ENCODE peak calls at places on chromosomes 3 and 15, in seven cellular contexts. X, O, A, Z, S, T and G are unnamed samples.
A peak's percentile ranks its signal among the peaks of the same experiment; 100 is the strongest.

GRCh38 chr3:155079795-155080546 is at the start of gene MME:
- DNase-seq in X (peak; percentile 84), O (no peak), A (no peak), Z (peak; percentile 52), S (no peak), T (peak; percentile 81), G (peak; percentile 67)

GRCh38 chr3:62318752-62319569 is 54.4 kb downstream of the FEZF2 start:
- DNase-seq in X (peak; percentile 86), O (peak; percentile 62), A (peak; percentile 25), Z (peak; percentile 72), S (peak; percentile 43), T (peak; percentile 76), G (peak; percentile 78)

GRCh38 chr3:66489577-66489976 is 11.2 kb downstream of the LRIG1 start:
- DNase-seq in X (no peak), O (no peak), A (no peak), Z (no peak), S (no peak), T (no peak), G (no peak)

GRCh38 chr3:196988241-196989029 is 19.8 kb upstream of the PIGZ start:
- DNase-seq in X (peak; percentile 25), O (peak; percentile 55), A (no peak), Z (no peak), S (no peak), T (no peak), G (no peak)

GRCh38 chr3:175020101-175020500 is 161.0 kb downstream of the NAALADL2 start:
- DNase-seq in X (peak; percentile 65), O (no peak), A (no peak), Z (no peak), S (no peak), T (peak; percentile 18), G (no peak)

GRCh38 chr15:63915209-63915887 is 81.6 kb upstream of the HERC1 start:
- DNase-seq in X (no peak), O (no peak), A (no peak), Z (no peak), S (no peak), T (no peak), G (peak; percentile 19)

GRCh38 chr3:11172136-11172670 is 17.9 kb downstream of the HRH1 start:
- DNase-seq in X (no peak), O (no peak), A (no peak), Z (no peak), S (no peak), T (no peak), G (no peak)

GRCh38 chr3:146161725-146162047 is 702 bp upstream of the PLOD2 start:
- DNase-seq in X (no peak), O (peak; percentile 71), A (no peak), Z (no peak), S (no peak), T (peak; percentile 73), G (peak; percentile 72)

GRCh38 chr3:125129512-125129962 is 73.7 kb upstream of the HEG1 start:
- DNase-seq in X (peak; percentile 99), O (peak; percentile 57), A (no peak), Z (peak; percentile 94), S (no peak), T (peak; percentile 99), G (no peak)

GRCh38 chr15:34886134-34886533 is 83.4 kb downstream of the AQR start:
- DNase-seq in X (peak; percentile 10), O (no peak), A (no peak), Z (no peak), S (no peak), T (peak; percentile 15), G (no peak)

GRCh38 chr3:125011941-125012340 is 43.9 kb downstream of the HEG1 start:
- DNase-seq in X (peak; percentile 25), O (no peak), A (no peak), Z (no peak), S (no peak), T (peak; percentile 91), G (no peak)

GRCh38 chr3:136161516-136161915 is 34.6 kb downstream of the MSL2 start:
- DNase-seq in X (no peak), O (no peak), A (no peak), Z (no peak), S (no peak), T (no peak), G (no peak)

GRCh38 chr15:56892651-56893348 is 25.6 kb upstream of the TCF12 start:
- DNase-seq in X (no peak), O (no peak), A (no peak), Z (no peak), S (no peak), T (no peak), G (no peak)

GRCh38 chr3:87771338-87772059 is 287.3 kb downstream of the CGGBP1 start:
- DNase-seq in X (peak; percentile 33), O (no peak), A (no peak), Z (no peak), S (no peak), T (peak; percentile 10), G (no peak)

GRCh38 chr3:120299403-120299802 is 14.4 kb upstream of the GPR156 start:
- DNase-seq in X (no peak), O (no peak), A (no peak), Z (no peak), S (no peak), T (no peak), G (no peak)

GRCh38 chr3:52487050-52487787 is 7.9 kb upstream of the STAB1 start:
- DNase-seq in X (no peak), O (no peak), A (no peak), Z (no peak), S (no peak), T (no peak), G (no peak)

GRCh38 chr15:27808182-27808581 is 290.9 kb downstream of the OCA2 start:
- DNase-seq in X (no peak), O (no peak), A (no peak), Z (no peak), S (no peak), T (no peak), G (no peak)

GRCh38 chr3:67361323-67361722 is 293.1 kb downstream of the SUCLG2 start:
- DNase-seq in X (no peak), O (no peak), A (no peak), Z (no peak), S (no peak), T (no peak), G (no peak)

GRCh38 chr3:42492508-42493080 is 9.8 kb upstream of the VIPR1 start:
- DNase-seq in X (no peak), O (no peak), A (no peak), Z (no peak), S (no peak), T (no peak), G (no peak)

GRCh38 chr15:81155375-81156218 is 21.5 kb downstream of the CFAP161 start:
- DNase-seq in X (peak; percentile 35), O (no peak), A (no peak), Z (peak; percentile 57), S (no peak), T (peak; percentile 88), G (no peak)

GRCh38 chr3:52481819-52482521 is 13.2 kb upstream of the STAB1 start:
- DNase-seq in X (no peak), O (no peak), A (no peak), Z (no peak), S (no peak), T (peak; percentile 43), G (no peak)

GRCh38 chr3:13685721-13686120 is 136.8 kb downstream of the FBLN2 start:
- DNase-seq in X (no peak), O (no peak), A (no peak), Z (no peak), S (no peak), T (no peak), G (no peak)

GRCh38 chr15:67563092-67563491 is 20.6 kb downstream of the MAP2K5 start:
- DNase-seq in X (no peak), O (no peak), A (no peak), Z (no peak), S (no peak), T (no peak), G (no peak)

GRCh38 chr3:150106752-150107428 is 136.2 kb upstream of the PFN2 start:
- DNase-seq in X (peak; percentile 99), O (no peak), A (no peak), Z (no peak), S (no peak), T (peak; percentile 95), G (no peak)

GRCh38 chr3:58563386-58564035 is 13.7 kb downstream of the FAM107A start:
- DNase-seq in X (peak; percentile 72), O (no peak), A (no peak), Z (peak; percentile 37), S (no peak), T (no peak), G (no peak)

GRCh38 chr3:127680146-127680661 is 7.5 kb downstream of the ABTB1 start:
- DNase-seq in X (no peak), O (peak; percentile 18), A (no peak), Z (no peak), S (no peak), T (no peak), G (no peak)

GRCh38 chr15:70299931-70300858 is 202.5 kb upstream of the TLE3 start:
- DNase-seq in X (no peak), O (no peak), A (peak; percentile 61), Z (no peak), S (peak; percentile 65), T (no peak), G (no peak)

GRCh38 chr3:106379251-106379750 is 510.5 kb upstream of the CBLB start:
- DNase-seq in X (no peak), O (no peak), A (no peak), Z (no peak), S (no peak), T (no peak), G (no peak)

GRCh38 chr3:60742606-60743145 is 508.6 kb downstream of the FHIT start:
- DNase-seq in X (no peak), O (no peak), A (no peak), Z (no peak), S (no peak), T (no peak), G (no peak)

GRCh38 chr3:188378786-188379185 is 224.8 kb downstream of the LPP start:
- DNase-seq in X (no peak), O (no peak), A (no peak), Z (no peak), S (no peak), T (no peak), G (no peak)

GRCh38 chr15:38354321-38354929 is 99.5 kb upstream of the FAM98B start:
- DNase-seq in X (peak; percentile 73), O (peak; percentile 35), A (peak; percentile 8), Z (peak; percentile 45), S (peak; percentile 24), T (peak; percentile 67), G (peak; percentile 39)

GRCh38 chr3:32226875-32227500 is 11.5 kb upstream of the CMTM8 start:
- DNase-seq in X (peak; percentile 74), O (no peak), A (no peak), Z (peak; percentile 68), S (no peak), T (peak; percentile 32), G (no peak)

GRCh38 chr3:102129774-102130608 is 280.7 kb downstream of the NFKBIZ start:
- DNase-seq in X (peak; percentile 69), O (peak; percentile 35), A (no peak), Z (peak; percentile 53), S (no peak), T (peak; percentile 94), G (no peak)

GRCh38 chr15:89332446-89332845 is 2.2 kb downstream of the POLG start:
- DNase-seq in X (peak; percentile 39), O (no peak), A (no peak), Z (peak; percentile 46), S (no peak), T (peak; percentile 13), G (no peak)

GRCh38 chr3:25957026-25957425 is 167.1 kb downstream of the OXSM start:
- DNase-seq in X (no peak), O (no peak), A (no peak), Z (no peak), S (no peak), T (no peak), G (no peak)

GRCh38 chr3:46208167-46208704 is at the start of gene CCR1:
- DNase-seq in X (peak; percentile 65), O (no peak), A (no peak), Z (no peak), S (no peak), T (peak; percentile 21), G (no peak)